ENCODE peak calls at places on chromosome 10, in six cellular contexts. T is A673, C is fibroblast of mammary gland, R is mammary epithelial cell, J is fibroblast of the aortic adventitia, K is cardiac muscle cell. A is an unnamed sample.

GRCh38 chr10:72025400-72025799 is 61.2 kb downstream of the CHST3 start:
- DNase-seq in T (no peak), C (no peak), R (no peak), J (no peak), K (no peak), A (no peak)

GRCh38 chr10:76113952-76114351 is 682.5 kb downstream of the LRMDA start:
- DNase-seq in T (peak), C (no peak), R (peak), J (peak), K (peak), A (no peak)

GRCh38 chr10:5876181-5876768 is 13.4 kb downstream of the ANKRD16 start:
- DNase-seq in T (peak), C (peak), R (peak), J (peak), K (no peak), A (no peak)

GRCh38 chr10:100696477-100696901 is 48.9 kb upstream of the PAX2 start:
- DNase-seq in T (no peak), C (no peak), R (no peak), J (no peak), K (no peak), A (no peak)

GRCh38 chr10:24901686-24902399 is 50.6 kb downstream of the PRTFDC1 start:
- DNase-seq in T (peak), C (peak), R (peak), J (peak), K (no peak), A (peak)

GRCh38 chr10:84234508-84234907 is 6.8 kb downstream of the LRIT1 start:
- DNase-seq in T (no peak), C (no peak), R (no peak), J (no peak), K (no peak), A (no peak)

GRCh38 chr10:113947138-113948011 is 92.9 kb downstream of the NHLRC2 start:
- DNase-seq in T (no peak), C (no peak), R (no peak), J (peak), K (peak), A (peak)

GRCh38 chr10:114367041-114367675 is 37.1 kb downstream of the AFAP1L2 start:
- DNase-seq in T (no peak), C (peak), R (no peak), J (no peak), K (no peak), A (no peak)

GRCh38 chr10:31924833-31925232 is 3.8 kb downstream of the ARHGAP12 start:
- DNase-seq in T (no peak), C (no peak), R (no peak), J (no peak), K (no peak), A (no peak)

GRCh38 chr10:31928531-31929259 is at the start of gene ARHGAP12:
- DNase-seq in T (peak), C (peak), R (peak), J (peak), K (peak), A (peak)

GRCh38 chr10:31927597-31928530 is 767 bp downstream of the ARHGAP12 start:
- DNase-seq in T (peak), C (peak), R (peak), J (peak), K (peak), A (peak)

GRCh38 chr10:31926154-31926553 is 2.5 kb downstream of the ARHGAP12 start:
- DNase-seq in T (no peak), C (peak), R (peak), J (no peak), K (no peak), A (no peak)

GRCh38 chr10:31926765-31927596 is 1.6 kb downstream of the ARHGAP12 start:
- DNase-seq in T (peak), C (no peak), R (peak), J (no peak), K (peak), A (peak)
- H3K4me3 ChIP-seq in T (peak), C (peak), R (peak), J (peak), K (peak), A (peak)

DNA sequence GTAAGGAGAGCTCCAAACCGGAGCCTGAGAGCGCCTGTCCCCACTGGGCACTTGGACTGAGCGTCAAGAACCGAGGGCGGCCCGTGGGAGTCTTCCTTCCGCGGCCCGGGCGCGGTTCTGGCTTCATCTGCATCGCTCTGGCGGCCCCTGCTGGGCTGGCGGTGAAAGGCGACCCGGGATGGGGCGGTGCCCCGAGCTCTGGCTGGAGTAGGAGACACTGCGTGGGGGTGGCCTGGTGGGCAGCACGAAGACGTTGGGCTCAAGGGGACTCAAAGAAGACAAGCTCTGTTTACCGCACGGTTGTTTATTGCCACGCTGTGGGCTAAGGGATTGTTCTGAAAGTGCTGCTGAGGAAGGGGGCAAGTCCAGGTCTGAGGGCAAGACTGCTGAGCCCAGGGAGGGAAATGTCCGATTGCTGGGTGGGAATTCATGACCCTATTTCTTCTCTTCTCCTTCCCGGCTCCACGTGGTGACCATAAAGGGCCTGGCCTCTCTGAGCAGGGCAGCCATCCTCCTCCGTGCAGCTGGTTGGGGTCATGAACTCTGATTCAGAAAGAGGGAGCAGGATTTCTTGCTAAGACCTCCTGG is 29.8 kb downstream of the PLAU start:
- DNase-seq in T (peak), C (peak), R (peak), J (peak), K (peak), A (peak)
- H3K4me3 ChIP-seq in T (no peak), C (peak), R (no peak), J (no peak), K (no peak), A (no peak)

GRCh38 chr10:87974769-87975168 is 111.3 kb downstream of the PTEN start:
- DNase-seq in T (no peak), C (no peak), R (no peak), J (no peak), K (no peak), A (no peak)
- H3K4me3 ChIP-seq in T (no peak), C (no peak), R (no peak), J (no peak), K (no peak), A (no peak)

DNA sequence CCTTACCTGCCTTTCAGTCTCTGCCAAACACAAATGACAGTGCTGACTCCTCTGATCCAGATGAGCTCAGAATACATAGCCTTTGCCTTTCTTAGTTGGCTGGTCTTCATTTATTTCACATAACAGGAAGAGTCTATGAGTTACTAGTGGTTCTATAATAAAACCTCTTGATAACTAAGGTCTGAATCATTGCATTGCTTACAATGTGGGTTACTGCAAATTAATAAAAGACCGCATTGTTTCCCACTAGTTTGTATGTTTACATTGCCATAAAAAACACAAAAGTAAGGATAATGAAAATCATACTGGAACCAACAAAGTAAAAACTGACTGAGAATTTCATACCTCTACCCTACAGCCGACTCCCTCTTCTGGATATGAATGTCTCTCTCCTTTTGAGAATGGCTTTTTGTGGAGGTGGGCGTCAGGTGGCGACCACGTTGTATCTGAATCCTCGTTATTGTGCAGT is 62.0 kb upstream of the AKR1E2 start:
- DNase-seq in T (no peak), C (peak), R (peak), J (peak), K (no peak), A (no peak)
- H3K4me3 ChIP-seq in T (no peak), C (peak), R (peak), J (peak), K (no peak), A (no peak)

GRCh38 chr10:86670876-86671275 is 2.6 kb downstream of the LDB3 start:
- DNase-seq in T (no peak), C (no peak), R (no peak), J (no peak), K (no peak), A (no peak)

GRCh38 chr10:86670290-86670811 is 2.0 kb downstream of the LDB3 start:
- DNase-seq in T (no peak), C (no peak), R (no peak), J (no peak), K (peak), A (no peak)

GRCh38 chr10:86671419-86671818 is 3.1 kb downstream of the LDB3 start:
- DNase-seq in T (no peak), C (no peak), R (no peak), J (no peak), K (no peak), A (no peak)

GRCh38 chr10:86673216-86673826 is 5.0 kb downstream of the LDB3 start:
- DNase-seq in T (no peak), C (no peak), R (no peak), J (no peak), K (no peak), A (no peak)

DNA sequence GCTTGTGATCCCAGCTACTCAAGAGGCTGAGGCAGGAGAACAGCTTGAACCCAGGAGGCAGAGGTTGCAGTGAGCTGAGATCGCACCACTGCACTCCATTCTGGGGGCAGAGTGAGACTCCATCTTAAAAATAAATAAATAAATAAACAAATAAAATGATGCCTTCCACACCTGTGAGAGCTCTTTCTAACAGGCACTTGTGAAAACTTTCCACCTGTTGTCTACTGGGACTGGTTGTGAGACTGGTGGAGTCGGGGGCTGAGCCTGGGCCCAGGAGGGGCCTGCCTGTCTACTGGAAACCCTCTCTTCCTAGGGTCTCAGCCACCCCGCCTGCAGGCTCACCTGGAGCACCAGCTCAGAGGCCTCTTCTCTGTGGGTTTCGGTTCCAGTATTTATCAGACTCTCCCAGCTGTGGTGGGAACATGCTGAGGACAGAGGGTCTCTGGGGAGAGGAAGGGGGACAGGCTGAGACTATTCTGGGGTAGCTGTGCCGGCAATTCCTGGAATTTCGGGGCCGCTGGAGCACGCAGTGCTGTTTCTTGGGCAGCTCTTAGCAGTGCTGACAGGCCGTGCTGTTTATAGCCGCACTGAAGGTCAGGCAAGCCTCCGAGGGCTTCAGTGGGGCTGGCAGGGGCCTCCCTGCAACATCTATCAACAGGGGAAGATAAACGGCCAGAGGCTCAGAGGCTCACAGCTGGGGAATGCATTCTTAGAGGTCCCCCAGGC is 3.8 kb downstream of the LDB3 start:
- DNase-seq in T (no peak), C (no peak), R (no peak), J (no peak), K (peak), A (peak)
- H3K4me3 ChIP-seq in T (no peak), C (no peak), R (no peak), J (no peak), K (peak), A (no peak)

DNA sequence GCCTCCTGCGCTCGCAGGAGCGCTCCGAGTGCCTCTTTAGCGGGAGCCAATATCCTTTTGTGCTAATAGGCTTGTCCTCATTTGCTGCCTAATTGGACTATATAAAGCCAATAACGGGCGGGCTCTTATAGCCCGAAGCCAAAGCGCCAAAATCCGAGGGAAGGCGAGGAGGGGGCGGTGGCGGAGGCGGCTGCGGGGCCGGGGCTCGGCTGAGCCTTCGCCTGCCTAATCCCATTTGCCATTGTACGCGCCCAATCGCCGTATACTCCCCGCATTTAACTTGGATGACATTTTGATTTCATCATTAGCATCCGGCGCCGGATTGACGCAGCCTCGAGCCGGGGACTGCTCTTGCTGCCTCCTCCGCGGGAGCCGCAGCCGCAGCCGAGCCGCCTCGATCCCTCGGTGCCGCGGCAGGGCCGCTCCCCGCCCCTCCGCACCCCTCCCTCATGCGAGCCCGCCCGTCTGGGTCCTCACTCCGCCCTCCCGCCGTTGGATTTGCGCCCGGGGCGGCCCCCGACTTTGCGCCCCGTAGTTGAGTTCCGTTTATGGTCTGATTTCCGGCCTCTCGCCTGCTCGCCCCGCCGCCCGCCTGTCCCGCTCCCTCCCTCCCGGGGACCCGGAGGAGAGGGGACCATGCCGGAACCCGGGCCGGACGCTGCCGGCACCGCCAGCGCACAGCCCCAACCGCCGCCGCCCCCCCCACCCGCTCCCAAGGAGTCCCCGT is at the start of gene HMX3:
- DNase-seq in T (peak), C (peak), R (peak), J (no peak), K (no peak), A (no peak)
- H3K4me3 ChIP-seq in T (peak), C (no peak), R (peak), J (peak), K (peak), A (no peak)

GRCh38 chr10:117936136-117936535 is 110.6 kb downstream of the RAB11FIP2 start:
- DNase-seq in T (no peak), C (peak), R (no peak), J (peak), K (peak), A (peak)
- H3K4me3 ChIP-seq in T (no peak), C (no peak), R (no peak), J (no peak), K (no peak), A (no peak)

DNA sequence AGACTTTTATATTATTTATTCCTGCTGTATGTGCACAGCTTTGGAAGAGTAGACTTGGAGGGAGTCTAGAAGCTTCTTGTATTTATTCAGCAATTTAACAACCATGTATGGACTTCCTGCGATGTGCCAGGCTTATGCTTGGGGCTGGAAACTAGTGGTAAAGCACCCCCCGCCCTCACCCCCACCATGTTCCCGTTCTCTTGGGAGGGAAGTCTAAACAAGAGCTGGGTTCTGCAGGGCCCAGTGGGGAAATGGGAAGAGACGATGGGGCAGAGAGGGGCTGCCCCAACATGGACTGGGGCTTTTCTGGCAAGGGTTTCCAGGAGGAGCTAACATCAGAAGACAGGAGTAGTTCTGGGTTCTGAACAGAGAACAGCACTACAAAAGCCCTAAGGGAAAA is 8.0 kb downstream of the RASSF4 start:
- DNase-seq in T (no peak), C (no peak), R (no peak), J (no peak), K (no peak), A (no peak)
- H3K4me3 ChIP-seq in T (no peak), C (no peak), R (no peak), J (no peak), K (no peak), A (no peak)

GRCh38 chr10:4532976-4533375 is 293.0 kb upstream of the AKR1E2 start:
- DNase-seq in T (no peak), C (peak), R (no peak), J (peak), K (no peak), A (no peak)
- H3K4me3 ChIP-seq in T (no peak), C (no peak), R (no peak), J (no peak), K (no peak), A (no peak)

DNA sequence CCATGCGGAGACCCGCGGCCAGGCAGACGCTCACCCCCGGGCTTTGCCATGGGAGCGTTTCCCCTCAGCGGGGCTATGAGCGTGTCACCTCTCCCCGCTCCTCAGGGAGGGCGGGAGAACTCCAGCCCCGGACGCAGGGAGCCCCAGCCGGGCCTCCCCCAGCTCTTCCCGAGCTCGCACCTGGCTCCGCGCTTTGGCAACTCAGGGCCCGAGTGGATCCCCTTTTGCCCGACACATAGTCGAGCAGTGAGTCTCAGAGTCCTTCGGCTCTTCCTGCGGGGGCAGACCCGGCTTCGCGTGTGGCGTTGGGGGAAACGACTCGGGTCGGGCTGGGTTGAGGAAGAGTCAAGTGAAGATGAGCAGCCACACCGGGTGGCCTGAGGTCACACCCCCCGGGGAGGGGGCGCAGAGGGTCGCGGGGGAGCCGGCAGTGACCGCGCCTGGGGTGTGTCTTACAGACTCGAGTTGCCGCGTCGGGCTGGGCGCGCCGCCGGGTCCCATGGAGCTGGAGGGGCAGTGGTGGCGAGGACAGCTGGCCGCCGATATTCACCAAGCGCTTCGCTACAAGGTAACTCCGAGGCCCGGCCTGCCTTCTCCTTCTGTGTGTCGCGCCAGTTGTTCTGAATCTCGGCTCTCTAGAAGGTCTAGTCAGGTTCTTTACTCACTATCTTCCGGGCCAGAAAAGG is 655 bp downstream of the CCNJ start:
- DNase-seq in T (peak), C (peak), R (peak), J (peak), K (peak), A (peak)
- H3K4me3 ChIP-seq in T (peak), C (peak), R (peak), J (peak), K (peak), A (peak)

A was measured in hepatocyte.